ENCODE peak calls at places on chromosome 4, in seven cellular contexts. N is astrocyte of the spinal cord; D is effector memory CD8-positive, alpha-beta T cell; A is globus pallidus; E is tibial nerve; F is ureter; S is GM12891. P is an unnamed sample.

GRCh38 chr4:41256131-41256739 is 493 bp upstream of the UCHL1 start:
- DNase-seq in A (peak), S (no peak), F (no peak), E (no peak), D (no peak), N (peak), P (no peak)

GRCh38 chr4:178963646-178964045 is 1521.4 kb upstream of the AGA start:
- DNase-seq in E (no peak), N (no peak), S (no peak), A (no peak), F (no peak), D (no peak), P (no peak)

GRCh38 chr4:6753103-6753560 is 29.4 kb upstream of the KIAA0232 start:
- DNase-seq in A (no peak), F (no peak), N (no peak), S (no peak), E (no peak), D (no peak), P (no peak)

GRCh38 chr4:185803015-185803414 is 9.0 kb downstream of the SORBS2 start:
- DNase-seq in N (no peak), A (no peak), D (no peak), F (no peak), E (no peak), S (no peak), P (no peak)

GRCh38 chr4:42655248-42655647 is 1.7 kb downstream of the ATP8A1 start:
- DNase-seq in S (no peak), D (no peak), F (no peak), E (no peak), A (no peak), N (no peak), P (no peak)

GRCh38 chr4:79747252-79747651 is 325.8 kb downstream of the ANTXR2 start:
- DNase-seq in N (no peak), E (no peak), S (no peak), A (no peak), F (no peak), D (no peak), P (no peak)

GRCh38 chr4:16869594-16870245 is 28.7 kb downstream of the LDB2 start:
- DNase-seq in D (no peak), A (no peak), F (no peak), N (no peak), S (no peak), E (peak), P (no peak)

GRCh38 chr4:18020671-18021469 is 685 bp downstream of the LCORL start:
- DNase-seq in S (peak), F (peak), A (peak), E (peak), D (peak), N (peak), P (no peak)

GRCh38 chr4:140242357-140243284 is 88.6 kb upstream of the MAML3 start:
- DNase-seq in A (no peak), S (no peak), D (no peak), E (no peak), F (no peak), N (no peak), P (peak)

GRCh38 chr4:100826808-100827548 is 309.2 kb upstream of the EMCN start:
- DNase-seq in A (peak), F (no peak), D (no peak), N (no peak), S (no peak), E (no peak), P (no peak)

GRCh38 chr4:77349796-77350195 is 192.8 kb downstream of the CCNG2 start:
- DNase-seq in A (no peak), E (no peak), F (no peak), S (no peak), D (no peak), N (no peak), P (no peak)

GRCh38 chr4:37697566-37697965 is 11.4 kb upstream of the RELL1 start:
- DNase-seq in S (no peak), F (no peak), D (no peak), N (no peak), E (no peak), A (no peak), P (no peak)

GRCh38 chr4:25955705-25956104 is 41.7 kb downstream of the SMIM20 start:
- DNase-seq in N (no peak), F (no peak), S (no peak), E (no peak), D (no peak), A (no peak), P (no peak)

GRCh38 chr4:41369680-41370079 is 113.0 kb downstream of the UCHL1 start:
- DNase-seq in E (no peak), F (peak), N (no peak), S (no peak), D (no peak), A (peak), P (no peak)

GRCh38 chr4:63563288-63564014 is 845.8 kb downstream of the TECRL start:
- DNase-seq in D (no peak), S (no peak), A (no peak), E (no peak), F (no peak), N (no peak), P (no peak)

GRCh38 chr4:108029321-108029720 is 39.6 kb downstream of the HADH start:
- DNase-seq in N (no peak), S (no peak), D (no peak), E (no peak), A (no peak), F (no peak), P (no peak)

GRCh38 chr4:103318327-103318726 is 120.2 kb upstream of the CENPE start:
- DNase-seq in S (no peak), F (no peak), E (no peak), A (no peak), D (no peak), N (no peak), P (no peak)

GRCh38 chr4:66178901-66179300 is 508.6 kb upstream of the EPHA5 start:
- DNase-seq in S (no peak), D (no peak), F (no peak), E (no peak), A (no peak), N (peak), P (no peak)

GRCh38 chr4:6549445-6549844 is 25.5 kb upstream of the MAN2B2 start:
- DNase-seq in S (no peak), A (no peak), N (no peak), D (no peak), F (no peak), E (no peak), P (no peak)

GRCh38 chr4:128940966-128941365 is 131.5 kb downstream of the JADE1 start:
- DNase-seq in E (no peak), D (no peak), N (peak), S (no peak), F (no peak), A (no peak), P (no peak)